ENCODE peak calls at places on chromosomes 11 and 22, in nine cellular contexts. S is memory B cell; H is HCT116; I is stimulated activated CD4-positive, alpha-beta T cell treated with anti-CD3 and anti-CD28 coated beads, TNF-alpha, amount 100 ng/mL, for 24 hours; N is activated CD4-positive, alpha-beta T cell treated with anti-CD3 and anti-CD28 coated beads, Interleukin-2, amount 50 U/mL, for 24 hours; Z is NCI-H2029; A is cerebellar cortex; Y is pons; C is NCI-H1436. J is an unnamed sample.

GRCh38 chr22:40410272-40410671 is 39.9 kb downstream of the SGSM3 start:
- DNase-seq in S (no peak), H (no peak), I (no peak), N (no peak), Z (no peak), A (no peak), Y (no peak), C (no peak), J (no peak)

GRCh38 chr22:21754523-21755128 is 19.0 kb upstream of the YPEL1 start:
- DNase-seq in S (peak), H (no peak), I (no peak), N (no peak), Z (no peak), A (peak), Y (no peak), C (peak), J (no peak)

GRCh38 chr11:60905551-60906113 is 753 bp downstream of the PRPF19 start:
- DNase-seq in S (no peak), H (no peak), I (no peak), N (no peak), Z (peak), A (peak), Y (no peak), C (no peak), J (no peak)

GRCh38 chr11:72418834-72419560 is 15.3 kb downstream of the CLPB start:
- DNase-seq in S (no peak), H (no peak), I (no peak), N (no peak), Z (no peak), A (no peak), Y (no peak), C (no peak), J (no peak)

GRCh38 chr11:111310088-111310487 is 11.7 kb downstream of the POU2AF3 start:
- DNase-seq in S (no peak), H (no peak), I (no peak), N (no peak), Z (peak), A (no peak), Y (no peak), C (peak), J (no peak)

GRCh38 chr11:129291556-129291955 is 84.1 kb upstream of the BARX2 start:
- DNase-seq in S (no peak), H (no peak), I (no peak), N (no peak), Z (no peak), A (peak), Y (peak), C (no peak), J (no peak)

GRCh38 chr11:656866-657265 is 19.8 kb downstream of the DRD4 start:
- DNase-seq in S (no peak), H (no peak), I (no peak), N (no peak), Z (no peak), A (no peak), Y (no peak), C (no peak), J (no peak)

GRCh38 chr11:72136677-72137255 is 1.2 kb downstream of the FOLR3 start:
- DNase-seq in S (no peak), H (no peak), I (no peak), N (no peak), Z (no peak), A (no peak), Y (no peak), C (no peak), J (no peak)

GRCh38 chr22:25775501-25775900 is 33.5 kb downstream of the MYO18B start:
- DNase-seq in S (no peak), H (no peak), I (no peak), N (no peak), Z (no peak), A (peak), Y (no peak), C (no peak), J (no peak)

GRCh38 chr22:19825904-19826618 is 28.6 kb downstream of the GNB1L start:
- DNase-seq in S (no peak), H (no peak), I (no peak), N (no peak), Z (no peak), A (no peak), Y (no peak), C (no peak), J (no peak)